ENCODE peak calls at places on chromosome 2, in four cellular contexts. Z is ELR, W is GOT3, Q is heart left ventricle. P is an unnamed sample.

GRCh38 chr2:179137191-179137590 is 87.3 kb upstream of the CCDC141 start:
- DNase-seq in Z (no peak), Q (no peak), W (no peak), P (no peak)

GRCh38 chr2:138433995-138434991 is 67.3 kb upstream of the SPOPL start:
- DNase-seq in Z (no peak), Q (no peak), W (no peak), P (no peak)

GRCh38 chr2:28544915-28545589 is 49.2 kb downstream of the PLB1 start:
- DNase-seq in Z (peak; percentile 34), W (no peak), Q (no peak), P (no peak)

GRCh38 chr2:42794271-42795046 is 2.1 kb upstream of the HAAO start:
- DNase-seq in W (no peak), Z (peak; percentile 52), Q (no peak), P (no peak)

GRCh38 chr2:19474128-19474527 is 115.7 kb upstream of the OSR1 start:
- DNase-seq in Q (no peak), Z (peak; percentile 53), W (no peak), P (no peak)

GRCh38 chr2:134692461-134692860 is 26.3 kb downstream of the TMEM163 start:
- DNase-seq in Z (peak; percentile 25), W (no peak), Q (no peak), P (no peak)

GRCh38 chr2:190679813-190680591 is 31.1 kb downstream of the NAB1 start:
- DNase-seq in W (no peak), Q (peak; percentile 27), Z (peak; percentile 90), P (no peak)

GRCh38 chr2:235432741-235433520 is 60.9 kb upstream of the AGAP1 start:
- DNase-seq in Z (no peak), Q (no peak), W (no peak), P (no peak)

GRCh38 chr2:151862688-151863087 is 34.5 kb upstream of the ARL5A start:
- DNase-seq in W (no peak), Z (no peak), Q (no peak), P (no peak)

GRCh38 chr2:12507295-12507694 is 209.4 kb upstream of the TRIB2 start:
- DNase-seq in Q (no peak), W (peak; percentile 65), Z (peak; percentile 90), P (no peak)

GRCh38 chr2:128557841-128558241 is 239.2 kb upstream of the HS6ST1 start:
- DNase-seq in Z (no peak), Q (no peak), W (no peak), P (peak; percentile 86)

P was measured in vagina.